ENCODE peak calls at places on chromosome 22, in seven cellular contexts. One of them, this sample, is unnamed.

GRCh38 chr22:17774206-17774927 is at the start of gene BID:
- DNase-seq in HEK293T: peak; percentile 54
- DNase-seq in Right ventricle myocardium inferior: peak; percentile 90
- DNase-seq in renal cortical epithelial cell: no peak
- DNase-seq in stimulated activated CD4-positive, alpha-beta T cell treated with anti-CD3 and anti-CD28 coated beads, Interleukin-2, amount 100 ng/mL, for 48 hours: no peak
- DNase-seq in skeletal muscle cell: no peak
- DNase-seq in HAP-1: no peak
- DNase-seq in this sample: peak; percentile 53

GRCh38 chr22:27975381-27976013 is 56.4 kb upstream of the PITPNB start:
- DNase-seq in HEK293T: no peak
- DNase-seq in HAP-1: no peak
- DNase-seq in renal cortical epithelial cell: no peak
- DNase-seq in stimulated activated CD4-positive, alpha-beta T cell treated with anti-CD3 and anti-CD28 coated beads, Interleukin-2, amount 100 ng/mL, for 48 hours: no peak
- DNase-seq in skeletal muscle cell: no peak
- DNase-seq in Right ventricle myocardium inferior: no peak
- DNase-seq in this sample: peak; percentile 35

GRCh38 chr22:47126344-47126811 is 363.9 kb downstream of the TBC1D22A start:
- DNase-seq in skeletal muscle cell: no peak
- DNase-seq in Right ventricle myocardium inferior: no peak
- DNase-seq in stimulated activated CD4-positive, alpha-beta T cell treated with anti-CD3 and anti-CD28 coated beads, Interleukin-2, amount 100 ng/mL, for 48 hours: no peak
- DNase-seq in renal cortical epithelial cell: no peak
- DNase-seq in HAP-1: no peak
- DNase-seq in HEK293T: no peak
- DNase-seq in this sample: no peak

GRCh38 chr22:48241658-48242057 is 1479.2 kb downstream of the TBC1D22A start:
- DNase-seq in stimulated activated CD4-positive, alpha-beta T cell treated with anti-CD3 and anti-CD28 coated beads, Interleukin-2, amount 100 ng/mL, for 48 hours: no peak
- DNase-seq in renal cortical epithelial cell: no peak
- DNase-seq in skeletal muscle cell: no peak
- DNase-seq in HAP-1: no peak
- DNase-seq in Right ventricle myocardium inferior: no peak
- DNase-seq in HEK293T: no peak
- DNase-seq in this sample: no peak

GRCh38 chr22:17213976-17214375 is 5.3 kb downstream of the ADA2 start:
- DNase-seq in renal cortical epithelial cell: peak; percentile 5
- DNase-seq in HAP-1: peak; percentile 14
- DNase-seq in skeletal muscle cell: no peak
- DNase-seq in stimulated activated CD4-positive, alpha-beta T cell treated with anti-CD3 and anti-CD28 coated beads, Interleukin-2, amount 100 ng/mL, for 48 hours: peak; percentile 45
- DNase-seq in Right ventricle myocardium inferior: no peak
- DNase-seq in HEK293T: peak; percentile 66
- DNase-seq in this sample: peak; percentile 59

GRCh38 chr22:37178350-37179125 is 9.5 kb downstream of the C1QTNF6 start:
- DNase-seq in HAP-1: no peak
- DNase-seq in HEK293T: no peak
- DNase-seq in stimulated activated CD4-positive, alpha-beta T cell treated with anti-CD3 and anti-CD28 coated beads, Interleukin-2, amount 100 ng/mL, for 48 hours: no peak
- DNase-seq in skeletal muscle cell: no peak
- DNase-seq in Right ventricle myocardium inferior: peak; percentile 37
- DNase-seq in renal cortical epithelial cell: no peak
- DNase-seq in this sample: no peak

GRCh38 chr22:41242396-41243117 is 1.8 kb upstream of the CHADL start:
- DNase-seq in Right ventricle myocardium inferior: no peak
- DNase-seq in HAP-1: no peak
- DNase-seq in renal cortical epithelial cell: no peak
- DNase-seq in stimulated activated CD4-positive, alpha-beta T cell treated with anti-CD3 and anti-CD28 coated beads, Interleukin-2, amount 100 ng/mL, for 48 hours: no peak
- DNase-seq in HEK293T: no peak
- DNase-seq in skeletal muscle cell: no peak
- DNase-seq in this sample: no peak

GRCh38 chr22:20080776-20081654 is 974 bp downstream of the DGCR8 start:
- DNase-seq in skeletal muscle cell: no peak
- DNase-seq in HEK293T: peak; percentile 56
- DNase-seq in stimulated activated CD4-positive, alpha-beta T cell treated with anti-CD3 and anti-CD28 coated beads, Interleukin-2, amount 100 ng/mL, for 48 hours: no peak
- DNase-seq in renal cortical epithelial cell: peak; percentile 30
- DNase-seq in HAP-1: peak; percentile 38
- DNase-seq in Right ventricle myocardium inferior: no peak
- DNase-seq in this sample: peak; percentile 17

GRCh38 chr22:49525776-49526535 is 301.7 kb downstream of the BRD1 start:
- DNase-seq in Right ventricle myocardium inferior: no peak
- DNase-seq in stimulated activated CD4-positive, alpha-beta T cell treated with anti-CD3 and anti-CD28 coated beads, Interleukin-2, amount 100 ng/mL, for 48 hours: no peak
- DNase-seq in skeletal muscle cell: no peak
- DNase-seq in HAP-1: no peak
- DNase-seq in HEK293T: no peak
- DNase-seq in renal cortical epithelial cell: no peak
- DNase-seq in this sample: no peak

GRCh38 chr22:17086750-17087149 is 1.9 kb downstream of the IL17RA start:
- DNase-seq in HAP-1: no peak
- DNase-seq in HEK293T: no peak
- DNase-seq in stimulated activated CD4-positive, alpha-beta T cell treated with anti-CD3 and anti-CD28 coated beads, Interleukin-2, amount 100 ng/mL, for 48 hours: no peak
- DNase-seq in renal cortical epithelial cell: no peak
- DNase-seq in Right ventricle myocardium inferior: no peak
- DNase-seq in skeletal muscle cell: no peak
- DNase-seq in this sample: no peak

GRCh38 chr22:34798605-34799004 is 267.4 kb upstream of the ISX start:
- DNase-seq in skeletal muscle cell: peak; percentile 65
- DNase-seq in Right ventricle myocardium inferior: no peak
- DNase-seq in HEK293T: no peak
- DNase-seq in HAP-1: no peak
- DNase-seq in renal cortical epithelial cell: no peak
- DNase-seq in stimulated activated CD4-positive, alpha-beta T cell treated with anti-CD3 and anti-CD28 coated beads, Interleukin-2, amount 100 ng/mL, for 48 hours: no peak
- DNase-seq in this sample: no peak

GRCh38 chr22:22410121-22410520 is 98.4 kb downstream of the ZNF280B start:
- DNase-seq in renal cortical epithelial cell: no peak
- DNase-seq in stimulated activated CD4-positive, alpha-beta T cell treated with anti-CD3 and anti-CD28 coated beads, Interleukin-2, amount 100 ng/mL, for 48 hours: no peak
- DNase-seq in HEK293T: no peak
- DNase-seq in skeletal muscle cell: peak; percentile 26
- DNase-seq in Right ventricle myocardium inferior: peak; percentile 87
- DNase-seq in HAP-1: no peak
- DNase-seq in this sample: no peak

GRCh38 chr22:49951001-49951677 is 9.4 kb upstream of the PIM3 start:
- DNase-seq in skeletal muscle cell: no peak
- DNase-seq in HAP-1: no peak
- DNase-seq in stimulated activated CD4-positive, alpha-beta T cell treated with anti-CD3 and anti-CD28 coated beads, Interleukin-2, amount 100 ng/mL, for 48 hours: no peak
- DNase-seq in Right ventricle myocardium inferior: peak; percentile 68
- DNase-seq in renal cortical epithelial cell: peak; percentile 61
- DNase-seq in HEK293T: no peak
- DNase-seq in this sample: no peak

GRCh38 chr22:39249081-39249704 is 4.4 kb upstream of the PDGFB start:
- DNase-seq in HEK293T: no peak
- DNase-seq in Right ventricle myocardium inferior: no peak
- DNase-seq in renal cortical epithelial cell: no peak
- DNase-seq in HAP-1: no peak
- DNase-seq in skeletal muscle cell: no peak
- DNase-seq in stimulated activated CD4-positive, alpha-beta T cell treated with anti-CD3 and anti-CD28 coated beads, Interleukin-2, amount 100 ng/mL, for 48 hours: no peak
- DNase-seq in this sample: no peak

GRCh38 chr22:34776827-34777226 is 289.1 kb upstream of the ISX start:
- DNase-seq in skeletal muscle cell: no peak
- DNase-seq in renal cortical epithelial cell: peak; percentile 4
- DNase-seq in stimulated activated CD4-positive, alpha-beta T cell treated with anti-CD3 and anti-CD28 coated beads, Interleukin-2, amount 100 ng/mL, for 48 hours: no peak
- DNase-seq in HAP-1: no peak
- DNase-seq in Right ventricle myocardium inferior: no peak
- DNase-seq in HEK293T: no peak
- DNase-seq in this sample: no peak

GRCh38 chr22:38674888-38675287 is 6.9 kb upstream of the TOMM22 start:
- DNase-seq in skeletal muscle cell: no peak
- DNase-seq in renal cortical epithelial cell: peak; percentile 57
- DNase-seq in Right ventricle myocardium inferior: no peak
- DNase-seq in HAP-1: no peak
- DNase-seq in HEK293T: no peak
- DNase-seq in stimulated activated CD4-positive, alpha-beta T cell treated with anti-CD3 and anti-CD28 coated beads, Interleukin-2, amount 100 ng/mL, for 48 hours: no peak
- DNase-seq in this sample: no peak

GRCh38 chr22:19138217-19139000 is 6.0 kb downstream of the ESS2 start:
- DNase-seq in renal cortical epithelial cell: no peak
- DNase-seq in Right ventricle myocardium inferior: peak; percentile 44
- DNase-seq in stimulated activated CD4-positive, alpha-beta T cell treated with anti-CD3 and anti-CD28 coated beads, Interleukin-2, amount 100 ng/mL, for 48 hours: no peak
- DNase-seq in HAP-1: no peak
- DNase-seq in HEK293T: peak; percentile 57
- DNase-seq in skeletal muscle cell: no peak
- DNase-seq in this sample: no peak

GRCh38 chr22:35634981-35635540 is 13.2 kb upstream of the APOL6 start:
- DNase-seq in HAP-1: peak; percentile 20
- DNase-seq in renal cortical epithelial cell: no peak
- DNase-seq in HEK293T: no peak
- DNase-seq in stimulated activated CD4-positive, alpha-beta T cell treated with anti-CD3 and anti-CD28 coated beads, Interleukin-2, amount 100 ng/mL, for 48 hours: no peak
- DNase-seq in Right ventricle myocardium inferior: no peak
- DNase-seq in skeletal muscle cell: no peak
- DNase-seq in this sample: no peak

GRCh38 chr22:36334838-36335603 is 52.7 kb downstream of the MYH9 start:
- DNase-seq in stimulated activated CD4-positive, alpha-beta T cell treated with anti-CD3 and anti-CD28 coated beads, Interleukin-2, amount 100 ng/mL, for 48 hours: no peak
- DNase-seq in HAP-1: no peak
- DNase-seq in skeletal muscle cell: no peak
- DNase-seq in HEK293T: no peak
- DNase-seq in Right ventricle myocardium inferior: peak; percentile 75
- DNase-seq in renal cortical epithelial cell: no peak
- DNase-seq in this sample: no peak

GRCh38 chr22:19724927-19725661 is 1.8 kb downstream of the GP1BB start:
- DNase-seq in stimulated activated CD4-positive, alpha-beta T cell treated with anti-CD3 and anti-CD28 coated beads, Interleukin-2, amount 100 ng/mL, for 48 hours: no peak
- DNase-seq in HAP-1: no peak
- DNase-seq in renal cortical epithelial cell: no peak
- DNase-seq in HEK293T: no peak
- DNase-seq in skeletal muscle cell: no peak
- DNase-seq in Right ventricle myocardium inferior: no peak
- DNase-seq in this sample: no peak

GRCh38 chr22:46381142-46381541 is 45.6 kb downstream of the TRMU start:
- DNase-seq in Right ventricle myocardium inferior: no peak
- DNase-seq in HAP-1: no peak
- DNase-seq in HEK293T: no peak
- DNase-seq in skeletal muscle cell: no peak
- DNase-seq in stimulated activated CD4-positive, alpha-beta T cell treated with anti-CD3 and anti-CD28 coated beads, Interleukin-2, amount 100 ng/mL, for 48 hours: no peak
- DNase-seq in renal cortical epithelial cell: peak; percentile 72
- DNase-seq in this sample: no peak

GRCh38 chr22:41620646-41621098 is at the start of gene DESI1:
- DNase-seq in skeletal muscle cell: no peak
- DNase-seq in renal cortical epithelial cell: no peak
- DNase-seq in Right ventricle myocardium inferior: no peak
- DNase-seq in HEK293T: peak; percentile 24
- DNase-seq in stimulated activated CD4-positive, alpha-beta T cell treated with anti-CD3 and anti-CD28 coated beads, Interleukin-2, amount 100 ng/mL, for 48 hours: no peak
- DNase-seq in HAP-1: peak; percentile 32
- DNase-seq in this sample: no peak

GRCh38 chr22:45977551-45978274 is 751 bp upstream of the WNT7B start:
- DNase-seq in Right ventricle myocardium inferior: no peak
- DNase-seq in HEK293T: no peak
- DNase-seq in skeletal muscle cell: no peak
- DNase-seq in HAP-1: no peak
- DNase-seq in stimulated activated CD4-positive, alpha-beta T cell treated with anti-CD3 and anti-CD28 coated beads, Interleukin-2, amount 100 ng/mL, for 48 hours: no peak
- DNase-seq in renal cortical epithelial cell: no peak
- DNase-seq in this sample: peak; percentile 18

GRCh38 chr22:26066534-26066933 is 102.7 kb upstream of the SEZ6L start:
- DNase-seq in renal cortical epithelial cell: no peak
- DNase-seq in HEK293T: no peak
- DNase-seq in Right ventricle myocardium inferior: no peak
- DNase-seq in HAP-1: no peak
- DNase-seq in stimulated activated CD4-positive, alpha-beta T cell treated with anti-CD3 and anti-CD28 coated beads, Interleukin-2, amount 100 ng/mL, for 48 hours: no peak
- DNase-seq in skeletal muscle cell: no peak
- DNase-seq in this sample: peak; percentile 56

GRCh38 chr22:22578702-22579424 is 19.8 kb upstream of the PRAME start:
- DNase-seq in skeletal muscle cell: peak; percentile 36
- DNase-seq in Right ventricle myocardium inferior: no peak
- DNase-seq in HAP-1: no peak
- DNase-seq in HEK293T: no peak
- DNase-seq in renal cortical epithelial cell: peak; percentile 91
- DNase-seq in stimulated activated CD4-positive, alpha-beta T cell treated with anti-CD3 and anti-CD28 coated beads, Interleukin-2, amount 100 ng/mL, for 48 hours: no peak
- DNase-seq in this sample: no peak

GRCh38 chr22:47474464-47474863 is 712.0 kb downstream of the TBC1D22A start:
- DNase-seq in skeletal muscle cell: no peak
- DNase-seq in renal cortical epithelial cell: no peak
- DNase-seq in HAP-1: no peak
- DNase-seq in HEK293T: no peak
- DNase-seq in stimulated activated CD4-positive, alpha-beta T cell treated with anti-CD3 and anti-CD28 coated beads, Interleukin-2, amount 100 ng/mL, for 48 hours: no peak
- DNase-seq in Right ventricle myocardium inferior: no peak
- DNase-seq in this sample: no peak

GRCh38 chr22:44667829-44668189 is 34.2 kb upstream of the PRR5 start:
- DNase-seq in stimulated activated CD4-positive, alpha-beta T cell treated with anti-CD3 and anti-CD28 coated beads, Interleukin-2, amount 100 ng/mL, for 48 hours: no peak
- DNase-seq in renal cortical epithelial cell: no peak
- DNase-seq in HEK293T: no peak
- DNase-seq in Right ventricle myocardium inferior: no peak
- DNase-seq in HAP-1: no peak
- DNase-seq in skeletal muscle cell: no peak
- DNase-seq in this sample: no peak

GRCh38 chr22:42431401-42432019 is 693 bp downstream of the NFAM1 start:
- DNase-seq in renal cortical epithelial cell: no peak
- DNase-seq in HAP-1: no peak
- DNase-seq in skeletal muscle cell: no peak
- DNase-seq in stimulated activated CD4-positive, alpha-beta T cell treated with anti-CD3 and anti-CD28 coated beads, Interleukin-2, amount 100 ng/mL, for 48 hours: no peak
- DNase-seq in HEK293T: no peak
- DNase-seq in Right ventricle myocardium inferior: no peak
- DNase-seq in this sample: no peak

GRCh38 chr22:50252081-50253045 is 1.3 kb upstream of the HDAC10 start:
- DNase-seq in HAP-1: peak; percentile 29
- DNase-seq in renal cortical epithelial cell: peak; percentile 29
- DNase-seq in skeletal muscle cell: no peak
- DNase-seq in stimulated activated CD4-positive, alpha-beta T cell treated with anti-CD3 and anti-CD28 coated beads, Interleukin-2, amount 100 ng/mL, for 48 hours: peak; percentile 57
- DNase-seq in Right ventricle myocardium inferior: peak; percentile 90
- DNase-seq in HEK293T: peak; percentile 54
- DNase-seq in this sample: peak; percentile 68

GRCh38 chr22:32804823-32805585 is 3.5 kb downstream of the TIMP3 start:
- DNase-seq in stimulated activated CD4-positive, alpha-beta T cell treated with anti-CD3 and anti-CD28 coated beads, Interleukin-2, amount 100 ng/mL, for 48 hours: no peak
- DNase-seq in HAP-1: no peak
- DNase-seq in renal cortical epithelial cell: no peak
- DNase-seq in skeletal muscle cell: no peak
- DNase-seq in HEK293T: no peak
- DNase-seq in Right ventricle myocardium inferior: peak; percentile 53
- DNase-seq in this sample: no peak

GRCh38 chr22:26845016-26845728 is 187.8 kb downstream of the MIAT start:
- DNase-seq in skeletal muscle cell: no peak
- DNase-seq in stimulated activated CD4-positive, alpha-beta T cell treated with anti-CD3 and anti-CD28 coated beads, Interleukin-2, amount 100 ng/mL, for 48 hours: no peak
- DNase-seq in Right ventricle myocardium inferior: no peak
- DNase-seq in HEK293T: no peak
- DNase-seq in HAP-1: no peak
- DNase-seq in renal cortical epithelial cell: peak; percentile 24
- DNase-seq in this sample: no peak

GRCh38 chr22:44752285-44753188 is at the start of gene ARHGAP8:
- DNase-seq in stimulated activated CD4-positive, alpha-beta T cell treated with anti-CD3 and anti-CD28 coated beads, Interleukin-2, amount 100 ng/mL, for 48 hours: no peak
- DNase-seq in HEK293T: peak; percentile 71
- DNase-seq in Right ventricle myocardium inferior: no peak
- DNase-seq in HAP-1: no peak
- DNase-seq in skeletal muscle cell: no peak
- DNase-seq in renal cortical epithelial cell: no peak
- DNase-seq in this sample: peak; percentile 15